ENCODE peak calls at places on chromosome 22, in six cellular contexts. A, J, T, Y, W and O are unnamed samples.

GRCh38 chr22:27116295-27116694 is 458.9 kb downstream of the MIAT start:
- DNase-seq in W (peak; percentile 42), J (no peak), T (no peak), Y (no peak), A (peak; percentile 73), O (no peak)

GRCh38 chr22:49236541-49237075 is 591.1 kb downstream of the BRD1 start:
- DNase-seq in T (no peak), Y (no peak), J (peak; percentile 3), A (no peak), W (no peak), O (no peak)

GRCh38 chr22:26887456-26887855 is 230.1 kb downstream of the MIAT start:
- DNase-seq in W (peak; percentile 76), A (peak; percentile 95), J (no peak), T (no peak), Y (peak; percentile 54), O (no peak)

GRCh38 chr22:38901111-38901641 is 29.2 kb upstream of the CBX6 start:
- DNase-seq in T (no peak), W (no peak), A (no peak), J (no peak), Y (no peak), O (no peak)

GRCh38 chr22:47161631-47162030 is 399.2 kb downstream of the TBC1D22A start:
- DNase-seq in J (no peak), T (peak; percentile 38), W (no peak), A (no peak), Y (no peak), O (no peak)

GRCh38 chr22:35543702-35544101 is 3.1 kb downstream of the RASD2 start:
- DNase-seq in T (no peak), Y (no peak), J (no peak), W (no peak), A (no peak), O (no peak)

GRCh38 chr22:47043835-47044721 is 281.6 kb downstream of the TBC1D22A start:
- DNase-seq in A (peak; percentile 82), T (peak; percentile 80), J (no peak), W (peak; percentile 72), Y (peak; percentile 4), O (peak; percentile 86)

GRCh38 chr22:40189979-40190378 is 12.3 kb downstream of the TNRC6B start:
- DNase-seq in A (peak; percentile 16), W (no peak), J (no peak), T (no peak), Y (no peak), O (no peak)

GRCh38 chr22:19974233-19974861 is 32.7 kb upstream of the TXNRD2 start:
- DNase-seq in Y (no peak), W (peak; percentile 67), J (peak; percentile 49), T (no peak), A (peak; percentile 30), O (peak; percentile 70)

GRCh38 chr22:49206281-49206680 is 621.4 kb downstream of the BRD1 start:
- DNase-seq in T (peak; percentile 24), A (no peak), J (no peak), W (no peak), Y (no peak), O (no peak)

GRCh38 chr22:25702571-25703167 is 39.3 kb upstream of the MYO18B start:
- DNase-seq in J (peak; percentile 66), A (no peak), T (no peak), W (no peak), Y (no peak), O (no peak)